ENCODE peak calls at places on chromosome 10, in five cellular contexts. M is H9, G is GM23248, C is Panc1, Z is astrocyte. S is an unnamed sample.

GRCh38 chr10:132722980-132723970 is 62.7 kb downstream of the NKX6-2 start:
- DNase-seq in M (no peak), Z (no peak), C (no peak), G (no peak), S (no peak)

GRCh38 chr10:62610649-62611229 is 193.8 kb upstream of the ADO start:
- DNase-seq in C (no peak), G (peak), M (peak), Z (peak), S (no peak)

GRCh38 chr10:76970795-76971519 is 666.7 kb downstream of the KCNMA1 start:
- DNase-seq in G (no peak), C (no peak), Z (no peak), M (no peak), S (no peak)

GRCh38 chr10:13526952-13527863 is 1.6 kb downstream of the BEND7 start:
- DNase-seq in M (no peak), Z (peak), C (no peak), G (peak), S (peak)

GRCh38 chr10:99522511-99523250 is 10.1 kb upstream of the NKX2-3 start:
- DNase-seq in G (no peak), M (peak), C (no peak), Z (no peak), S (no peak)

GRCh38 chr10:6200588-6201510 is 1.9 kb upstream of the PFKFB3 start:
- DNase-seq in Z (no peak), C (no peak), M (peak), G (peak), S (no peak)

GRCh38 chr10:117533507-117534281 is 8.9 kb upstream of the EMX2 start:
- DNase-seq in M (no peak), Z (no peak), C (no peak), G (peak), S (no peak)

GRCh38 chr10:109823196-109823595 is 100.1 kb downstream of the XPNPEP1 start:
- DNase-seq in G (peak), M (no peak), C (no peak), Z (no peak), S (peak)

GRCh38 chr10:35639651-35640311 is 2.3 kb downstream of the FZD8 start:
- DNase-seq in G (peak), M (peak), C (no peak), Z (peak), S (no peak)

GRCh38 chr10:48633381-48634197 is 28.7 kb upstream of the ARHGAP22 start:
- DNase-seq in C (no peak), G (no peak), Z (no peak), M (no peak), S (no peak)

GRCh38 chr10:48634198-48634983 is 29.5 kb upstream of the ARHGAP22 start:
- DNase-seq in M (no peak), C (no peak), Z (peak), G (peak), S (no peak)

GRCh38 chr10:48636901-48637300 is 32.0 kb upstream of the ARHGAP22 start:
- DNase-seq in M (no peak), G (no peak), C (no peak), Z (no peak), S (no peak)

GRCh38 chr10:48636231-48636630 is 31.4 kb upstream of the ARHGAP22 start:
- DNase-seq in C (no peak), G (no peak), M (no peak), Z (no peak), S (no peak)

GRCh38 chr10:48634984-48635557 is 30.2 kb upstream of the ARHGAP22 start:
- DNase-seq in Z (no peak), G (no peak), C (no peak), M (no peak), S (no peak)
- H3K27ac ChIP-seq in Z (no peak), G (peak), C (no peak), M (no peak), S (no peak)

DNA sequence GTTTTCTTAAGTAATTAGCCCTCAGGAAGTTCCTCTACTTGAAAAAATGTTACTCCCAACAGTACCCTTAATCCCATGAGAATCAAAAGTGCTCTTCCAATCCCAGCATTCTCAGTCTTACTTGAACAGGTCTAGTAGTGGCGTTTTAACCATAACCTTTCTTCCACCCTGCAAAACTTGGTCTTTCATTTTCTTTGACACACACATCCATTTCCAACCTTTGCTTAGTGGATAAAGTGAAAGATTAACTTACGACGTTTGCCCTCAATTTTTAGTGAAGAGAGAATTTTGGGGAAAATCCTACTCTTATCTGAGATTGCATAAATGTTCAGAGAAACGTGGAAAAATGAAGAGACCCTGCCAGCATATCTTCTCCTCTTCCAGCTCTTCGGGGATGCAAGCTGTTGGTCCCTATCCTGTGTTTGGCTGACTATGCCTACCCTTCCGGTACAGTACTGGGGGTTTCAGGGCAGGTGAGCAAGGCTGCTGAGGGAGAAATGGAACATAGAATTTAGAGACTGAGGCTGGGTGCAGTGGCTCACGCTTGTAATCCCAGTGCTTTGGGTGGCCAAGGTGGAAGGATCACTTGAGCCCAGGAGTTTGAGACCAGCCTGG is 18.8 kb downstream of the WBP1L start:
- DNase-seq in G (no peak), C (no peak), M (no peak), Z (no peak), S (no peak)
- H3K27ac ChIP-seq in G (no peak), C (peak), M (no peak), Z (no peak), S (no peak)

GRCh38 chr10:112374724-112375541 is 1.0 kb downstream of the ACSL5 start:
- DNase-seq in G (peak), C (no peak), M (no peak), Z (no peak), S (no peak)

GRCh38 chr10:112370424-112370819 is 3.5 kb upstream of the ACSL5 start:
- DNase-seq in M (peak), G (no peak), Z (no peak), C (no peak), S (no peak)

GRCh38 chr10:112375721-112376577 is 2.0 kb downstream of the ACSL5 start:
- DNase-seq in G (peak), Z (no peak), C (no peak), M (no peak), S (no peak)

GRCh38 chr10:112376578-112376855 is 2.6 kb downstream of the ACSL5 start:
- DNase-seq in G (no peak), M (no peak), Z (no peak), C (no peak), S (no peak)

GRCh38 chr10:112373912-112374338 is at the start of gene ACSL5:
- DNase-seq in M (peak), Z (no peak), C (no peak), G (no peak), S (no peak)
- H3K27ac ChIP-seq in M (no peak), Z (no peak), C (no peak), G (no peak), S (no peak)

GRCh38 chr10:91271886-91272285 is 51.4 kb downstream of the PCGF5 start:
- DNase-seq in G (peak), Z (peak), C (no peak), M (no peak), S (no peak)
- H3K27ac ChIP-seq in G (peak), Z (no peak), C (no peak), M (no peak), S (no peak)

GRCh38 chr10:58180633-58181032 is 87.1 kb downstream of the IPMK start:
- DNase-seq in C (no peak), M (no peak), G (peak), Z (no peak), S (no peak)

GRCh38 chr10:58178811-58179210 is 88.9 kb downstream of the IPMK start:
- DNase-seq in Z (no peak), G (peak), M (no peak), C (no peak), S (no peak)

GRCh38 chr10:58175990-58176910 is 91.4 kb downstream of the IPMK start:
- DNase-seq in C (no peak), Z (peak), M (no peak), G (peak), S (no peak)

GRCh38 chr10:58177362-58177947 is 90.2 kb downstream of the IPMK start:
- DNase-seq in M (no peak), Z (no peak), C (no peak), G (peak), S (peak)

DNA sequence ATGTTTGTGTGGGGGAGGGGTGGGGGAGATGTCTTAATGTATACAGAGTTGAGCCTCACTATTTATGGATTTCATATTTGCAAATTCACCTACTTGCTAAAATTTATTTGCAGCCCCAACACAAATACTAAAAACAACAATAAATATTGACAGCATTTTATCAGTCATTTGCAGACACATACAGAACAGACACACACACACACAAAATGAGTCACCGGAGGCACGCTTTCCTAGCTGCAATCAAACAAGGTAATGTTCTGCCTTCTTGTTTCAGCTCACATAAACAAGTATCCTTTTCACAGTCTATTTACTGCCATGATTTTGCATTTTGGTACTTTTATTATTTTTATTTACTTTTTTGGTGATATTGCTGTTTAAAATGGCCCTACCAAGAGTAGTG is 88.5 kb downstream of the IPMK start:
- DNase-seq in C (no peak), G (no peak), Z (peak), M (no peak), S (peak)
- H3K27ac ChIP-seq in C (no peak), G (no peak), Z (no peak), M (no peak), S (no peak)

DNA sequence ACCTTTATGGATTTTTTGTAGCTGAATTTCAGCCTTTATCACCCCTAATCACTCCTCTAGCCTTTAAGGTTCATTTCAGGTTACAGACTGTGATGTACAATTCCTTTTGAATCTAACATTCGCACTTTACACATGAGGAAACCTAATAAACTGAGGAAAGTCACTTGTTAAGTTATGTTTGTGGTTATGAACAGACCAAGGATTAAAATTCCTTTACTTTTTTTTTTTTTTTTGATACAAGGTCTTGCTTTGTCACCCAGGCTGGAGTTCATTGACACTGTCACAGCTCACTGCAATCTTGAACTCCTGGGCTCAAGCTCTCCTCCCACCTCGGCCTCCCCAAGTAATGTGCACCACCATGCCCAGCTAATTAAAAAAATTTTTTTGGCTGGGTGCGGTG is 3.6 kb downstream of the MCU start:
- DNase-seq in M (no peak), C (no peak), G (no peak), Z (no peak), S (no peak)
- H3K27ac ChIP-seq in M (no peak), C (no peak), G (peak), Z (no peak), S (peak)

S was measured in SJSA1.